ENCODE peak calls at places on chromosomes 1 and 21, in four cellular contexts. W is fibroblast of mammary gland, R is mesenchymal stem cell, Y is kidney. E is an unnamed sample.

GRCh38 chr21:26513212-26513611 is 59.9 kb downstream of the CYYR1 start:
- DNase-seq in W (peak), R (no peak), Y (no peak), E (peak)

GRCh38 chr21:45380566-45380965 is 24.4 kb upstream of the COL18A1 start:
- DNase-seq in W (no peak), R (no peak), Y (peak), E (no peak)

GRCh38 chr1:119808491-119808890 is 2.8 kb downstream of the REG4 start:
- DNase-seq in W (peak), R (no peak), Y (no peak), E (no peak)

GRCh38 chr1:1616045-1616821 is 933 bp downstream of the MIB2 start:
- DNase-seq in W (peak), R (peak), Y (no peak), E (no peak)

GRCh38 chr1:31218705-31219104 is 21.0 kb downstream of the NKAIN1 start:
- DNase-seq in W (no peak), R (no peak), Y (no peak), E (no peak)

GRCh38 chr1:160618763-160619274 is 28.0 kb downstream of the SLAMF1 start:
- DNase-seq in W (no peak), R (peak), Y (no peak), E (no peak)

GRCh38 chr1:94661431-94661830 is 119.9 kb upstream of the F3 start:
- DNase-seq in W (no peak), R (no peak), Y (no peak), E (no peak)

GRCh38 chr1:6471086-6471841 is 5.3 kb upstream of the TNFRSF25 start:
- DNase-seq in W (no peak), R (no peak), Y (peak), E (no peak)

GRCh38 chr1:6651889-6652288 is 27.2 kb downstream of the THAP3 start:
- DNase-seq in W (no peak), R (no peak), Y (no peak), E (no peak)

GRCh38 chr1:30475201-30475600 is 248.2 kb downstream of the MATN1 start:
- DNase-seq in W (no peak), R (no peak), Y (no peak), E (no peak)

GRCh38 chr1:116311756-116312691 is 61.0 kb upstream of the ATP1A1 start:
- DNase-seq in W (no peak), R (no peak), Y (peak), E (no peak)

GRCh38 chr1:109539676-109540075 is at the start of gene GPR61:
- DNase-seq in W (no peak), R (no peak), Y (no peak), E (no peak)

GRCh38 chr1:220889848-220890287 is 10.6 kb downstream of the HLX start:
- DNase-seq in W (no peak), R (no peak), Y (peak), E (no peak)

GRCh38 chr1:7470904-7471638 is 300.0 kb upstream of the VAMP3 start:
- DNase-seq in W (peak), R (peak), Y (peak), E (peak)

GRCh38 chr1:15475737-15476314 is at the start of gene CELA2B:
- DNase-seq in W (no peak), R (no peak), Y (no peak), E (no peak)

GRCh38 chr1:176017722-176018121 is 189.4 kb downstream of the COP1 start:
- DNase-seq in W (no peak), R (no peak), Y (no peak), E (no peak)

GRCh38 chr1:29515188-29515955 is 279.1 kb downstream of the PTPRU start:
- DNase-seq in W (no peak), R (no peak), Y (no peak), E (no peak)

GRCh38 chr1:173405758-173406344 is 71.3 kb upstream of the PRDX6 start:
- DNase-seq in W (peak), R (peak), Y (no peak), E (no peak)

GRCh38 chr1:160416369-160416768 is 16.0 kb downstream of the VANGL2 start:
- DNase-seq in W (peak), R (peak), Y (no peak), E (no peak)

GRCh38 chr1:211750599-211750998 is 75.2 kb upstream of the NEK2 start:
- DNase-seq in W (no peak), R (no peak), Y (no peak), E (no peak)

GRCh38 chr1:181056560-181056959 is 22.8 kb downstream of the MR1 start:
- DNase-seq in W (no peak), R (no peak), Y (no peak), E (no peak)

GRCh38 chr1:226064816-226065248 is 2.3 kb downstream of the H3-3A start:
- DNase-seq in W (peak), R (peak), Y (no peak), E (no peak)

GRCh38 chr1:184373155-184373554 is 13.7 kb upstream of the C1orf21 start:
- DNase-seq in W (no peak), R (no peak), Y (no peak), E (no peak)

GRCh38 chr1:57874426-57874825 is 450.6 kb upstream of the DAB1 start:
- DNase-seq in W (peak), R (no peak), Y (no peak), E (no peak)

GRCh38 chr1:15402809-15403450 is 6.8 kb upstream of the EFHD2 start:
- DNase-seq in W (no peak), R (no peak), Y (no peak), E (no peak)

GRCh38 chr1:116203192-116203723 is 92.1 kb downstream of the MAB21L3 start:
- DNase-seq in W (no peak), R (no peak), Y (no peak), E (no peak)

GRCh38 chr1:234941711-234942320 is 186.8 kb downstream of the TOMM20 start:
- DNase-seq in W (no peak), R (peak), Y (no peak), E (no peak)

GRCh38 chr1:52142220-52143153 is 598 bp downstream of the ZFYVE9 start:
- DNase-seq in W (peak), R (peak), Y (peak), E (no peak)

GRCh38 chr1:52139817-52140540 is 1.9 kb upstream of the ZFYVE9 start:
- DNase-seq in W (peak), R (peak), Y (no peak), E (peak)

GRCh38 chr1:52145137-52145536 is 3.2 kb downstream of the ZFYVE9 start:
- DNase-seq in W (no peak), R (no peak), Y (no peak), E (no peak)

GRCh38 chr1:52141513-52142219 is at the start of gene ZFYVE9:
- DNase-seq in W (peak), R (peak), Y (peak), E (no peak)

GRCh38 chr1:52140633-52141512 is 1.0 kb upstream of the ZFYVE9 start:
- DNase-seq in W (no peak), R (peak), Y (no peak), E (no peak)
- H3K4me3 ChIP-seq in W (no peak), R (peak), Y (peak), E (no peak)

GRCh38 chr1:67307251-67308060 is at the start of gene IL12RB2:
- DNase-seq in W (no peak), R (no peak), Y (peak), E (no peak)
- H3K4me3 ChIP-seq in W (no peak), R (peak), Y (peak), E (peak)

DNA sequence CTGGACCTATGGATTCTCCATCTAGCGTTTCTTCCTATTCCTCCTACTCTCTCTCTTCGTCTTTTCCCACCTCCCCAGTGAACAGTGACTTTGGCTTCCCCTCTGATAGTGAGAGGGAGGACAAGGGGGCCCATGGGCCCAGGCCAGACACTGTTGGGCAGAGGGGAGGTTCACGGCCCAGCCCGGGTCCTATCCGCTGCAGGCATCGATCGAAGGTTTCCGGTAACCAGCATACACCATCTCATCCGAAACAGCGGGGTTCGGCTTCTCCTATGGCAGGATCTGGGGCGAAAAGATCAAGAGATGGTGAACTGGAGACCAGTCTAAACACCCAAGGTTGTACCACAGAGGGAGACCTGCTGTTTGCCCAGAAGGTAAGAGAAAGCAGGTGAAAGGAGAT is 906 bp downstream of the CIART start:
- DNase-seq in W (no peak), R (no peak), Y (no peak), E (no peak)
- H3K4me3 ChIP-seq in W (no peak), R (peak), Y (peak), E (peak)

GRCh38 chr1:16956775-16957174 is 23.6 kb downstream of the MFAP2 start:
- DNase-seq in W (no peak), R (no peak), Y (no peak), E (no peak)

GRCh38 chr1:16960560-16961296 is 19.7 kb downstream of the MFAP2 start:
- DNase-seq in W (peak), R (peak), Y (peak), E (peak)

GRCh38 chr1:16958475-16958874 is 21.9 kb downstream of the MFAP2 start:
- DNase-seq in W (no peak), R (no peak), Y (no peak), E (no peak)

GRCh38 chr1:16965486-16966067 is 14.8 kb downstream of the MFAP2 start:
- DNase-seq in W (no peak), R (no peak), Y (no peak), E (no peak)

DNA sequence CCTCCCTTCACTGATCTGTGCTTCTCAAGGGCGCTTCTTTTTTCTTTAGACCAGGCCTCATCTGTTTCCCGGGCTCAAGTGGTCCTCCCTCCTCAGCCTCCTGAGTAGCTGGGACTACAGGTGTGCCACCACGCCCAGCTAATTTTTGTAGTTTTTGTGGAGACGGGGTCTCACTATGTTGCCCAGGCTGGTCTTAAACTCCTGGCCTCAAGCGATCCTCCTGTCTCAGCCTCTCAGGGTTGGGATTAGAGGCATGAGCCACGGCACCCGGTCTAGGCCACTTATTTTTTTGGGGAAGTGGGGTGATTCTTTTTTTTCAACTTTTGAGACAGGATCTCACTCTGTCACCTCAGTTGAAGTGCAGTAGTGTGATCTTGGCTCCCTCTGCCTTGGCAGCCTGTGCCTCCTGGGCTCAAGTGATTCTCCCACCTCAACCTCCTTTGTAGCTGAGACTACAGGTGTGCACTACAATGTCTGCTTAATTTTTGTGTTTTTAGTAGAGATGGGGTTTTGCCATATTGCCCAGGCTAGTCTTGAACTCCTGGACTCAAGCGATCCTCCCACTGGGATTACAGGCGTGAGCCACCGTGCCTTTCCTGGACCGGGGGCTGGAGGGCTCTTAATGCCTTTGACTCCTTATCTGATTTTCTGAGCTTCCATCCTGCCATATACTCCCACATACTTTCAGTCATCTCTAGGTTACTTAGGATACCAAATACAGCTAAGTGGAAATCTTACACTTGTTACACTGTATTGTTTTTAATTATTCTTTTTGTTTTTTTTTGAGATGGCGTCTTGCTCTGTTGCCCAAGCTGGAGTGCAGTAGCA is 18.9 kb downstream of the MFAP2 start:
- DNase-seq in W (no peak), R (no peak), Y (no peak), E (no peak)
- H3K4me3 ChIP-seq in W (peak), R (peak), Y (no peak), E (peak)

GRCh38 chr21:42375966-42376337 is 9.6 kb upstream of the TFF1 start:
- DNase-seq in W (no peak), R (no peak), Y (peak), E (no peak)

GRCh38 chr21:42376338-42376982 is 10.1 kb upstream of the TFF1 start:
- DNase-seq in W (no peak), R (no peak), Y (peak), E (no peak)

GRCh38 chr21:42373908-42374455 is 7.6 kb upstream of the TFF1 start:
- DNase-seq in W (no peak), R (no peak), Y (peak), E (no peak)

GRCh38 chr21:42374457-42374856 is 8.1 kb upstream of the TFF1 start:
- DNase-seq in W (no peak), R (no peak), Y (no peak), E (no peak)

GRCh38 chr21:42375141-42375905 is 9.0 kb upstream of the TFF1 start:
- DNase-seq in W (no peak), R (no peak), Y (peak), E (no peak)
- H3K4me3 ChIP-seq in W (no peak), R (no peak), Y (no peak), E (no peak)

GRCh38 chr1:110675060-110675791 is 486 bp upstream of the KCNA3 start:
- DNase-seq in W (no peak), R (no peak), Y (no peak), E (no peak)

GRCh38 chr1:110673805-110674336 is 869 bp downstream of the KCNA3 start:
- DNase-seq in W (no peak), R (no peak), Y (peak), E (no peak)

GRCh38 chr1:110673197-110673701 is 1.5 kb downstream of the KCNA3 start:
- DNase-seq in W (no peak), R (no peak), Y (no peak), E (no peak)

GRCh38 chr1:110672753-110673108 is 2.0 kb downstream of the KCNA3 start:
- DNase-seq in W (no peak), R (no peak), Y (no peak), E (no peak)

GRCh38 chr1:110674337-110675059 is at the start of gene KCNA3:
- DNase-seq in W (no peak), R (no peak), Y (peak), E (no peak)
- H3K4me3 ChIP-seq in W (peak), R (peak), Y (peak), E (peak)

DNA sequence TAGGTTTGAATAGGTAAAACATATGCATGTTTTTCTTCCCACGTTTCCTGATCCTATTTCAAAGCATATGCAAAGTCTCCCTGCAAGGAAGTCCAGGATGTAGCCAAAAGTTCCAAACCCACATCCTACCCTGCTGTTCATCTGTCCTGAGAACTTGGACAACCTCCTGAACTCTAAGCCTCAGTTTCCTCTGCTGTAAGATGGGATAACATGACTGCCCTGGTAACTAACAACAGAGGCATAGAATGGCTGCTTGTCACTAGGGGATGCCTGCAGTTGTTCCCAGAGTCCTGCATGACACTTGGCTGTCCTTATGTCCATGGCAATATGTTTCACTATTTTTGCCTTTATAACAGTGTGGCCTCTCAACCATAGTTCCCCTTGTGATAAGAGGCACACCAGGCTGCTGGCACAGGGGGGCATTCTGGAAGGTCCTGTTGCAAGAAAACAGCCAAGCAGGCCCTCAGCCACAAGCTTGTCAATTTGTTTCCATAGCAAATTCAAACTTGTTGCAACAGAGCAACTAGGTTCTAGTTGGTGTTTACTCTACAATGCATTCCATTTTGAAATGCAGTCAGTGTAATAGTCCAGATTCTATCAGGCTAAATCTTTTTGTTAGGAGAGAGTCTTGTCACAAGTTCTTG is 1.5 kb upstream of the HDGF start:
- DNase-seq in W (no peak), R (peak), Y (no peak), E (no peak)
- H3K4me3 ChIP-seq in W (peak), R (peak), Y (peak), E (peak)